ENCODE peak calls at places on chromosome 16, in ten cellular contexts. M is fibroblast of lung, U is GM13976, W is AG09319, D is cardiac fibroblast, B is RWPE1, O is transverse colon, J is foreskin fibroblast, G is B cell, H is left ventricle myocardium inferior. K is an unnamed sample.
A peak's percentile ranks its signal among the peaks of the same experiment; 100 is the strongest.

GRCh38 chr16:87562201-87562600 is 40.1 kb upstream of the JPH3 start:
- DNase-seq in H (no peak), G (no peak), D (no peak), J (no peak), M (no peak), W (no peak), U (no peak), O (no peak), B (no peak), K (no peak)

GRCh38 chr16:3089717-3090592 is 9.1 kb downstream of the ZSCAN10 start:
- DNase-seq in B (no peak), D (no peak), W (no peak), G (no peak), O (no peak), M (no peak), J (no peak), U (no peak), H (no peak), K (peak; percentile 16)

GRCh38 chr16:89575247-89576172 is at the start of gene CPNE7:
- DNase-seq in M (no peak), B (no peak), H (no peak), D (no peak), J (peak; percentile 27), W (no peak), O (no peak), U (peak; percentile 83), G (peak; percentile 60), K (peak; percentile 86)

GRCh38 chr16:31367875-31368274 is 12.9 kb downstream of the ITGAX start:
- DNase-seq in H (no peak), D (no peak), M (no peak), W (no peak), U (no peak), G (no peak), J (no peak), O (no peak), B (no peak), K (no peak)

GRCh38 chr16:777826-778225 is 10.4 kb downstream of the RPUSD1 start:
- DNase-seq in O (no peak), H (no peak), B (no peak), G (no peak), W (no peak), M (no peak), D (no peak), U (no peak), J (no peak), K (no peak)

GRCh38 chr16:48408688-48409087 is 23.5 kb upstream of the SIAH1 start:
- DNase-seq in G (no peak), H (peak; percentile 31), B (no peak), M (peak; percentile 60), J (no peak), O (peak; percentile 54), W (no peak), U (no peak), D (peak; percentile 80), K (no peak)

GRCh38 chr16:61862756-61863155 is 173.5 kb downstream of the CDH8 start:
- DNase-seq in G (no peak), J (no peak), M (no peak), B (no peak), W (no peak), H (no peak), U (no peak), D (no peak), O (no peak), K (no peak)

GRCh38 chr16:15461376-15461775 is 27.0 kb downstream of the BMERB1 start:
- DNase-seq in H (no peak), D (no peak), G (no peak), W (no peak), O (no peak), U (no peak), B (no peak), M (no peak), J (no peak), K (no peak)

DNA sequence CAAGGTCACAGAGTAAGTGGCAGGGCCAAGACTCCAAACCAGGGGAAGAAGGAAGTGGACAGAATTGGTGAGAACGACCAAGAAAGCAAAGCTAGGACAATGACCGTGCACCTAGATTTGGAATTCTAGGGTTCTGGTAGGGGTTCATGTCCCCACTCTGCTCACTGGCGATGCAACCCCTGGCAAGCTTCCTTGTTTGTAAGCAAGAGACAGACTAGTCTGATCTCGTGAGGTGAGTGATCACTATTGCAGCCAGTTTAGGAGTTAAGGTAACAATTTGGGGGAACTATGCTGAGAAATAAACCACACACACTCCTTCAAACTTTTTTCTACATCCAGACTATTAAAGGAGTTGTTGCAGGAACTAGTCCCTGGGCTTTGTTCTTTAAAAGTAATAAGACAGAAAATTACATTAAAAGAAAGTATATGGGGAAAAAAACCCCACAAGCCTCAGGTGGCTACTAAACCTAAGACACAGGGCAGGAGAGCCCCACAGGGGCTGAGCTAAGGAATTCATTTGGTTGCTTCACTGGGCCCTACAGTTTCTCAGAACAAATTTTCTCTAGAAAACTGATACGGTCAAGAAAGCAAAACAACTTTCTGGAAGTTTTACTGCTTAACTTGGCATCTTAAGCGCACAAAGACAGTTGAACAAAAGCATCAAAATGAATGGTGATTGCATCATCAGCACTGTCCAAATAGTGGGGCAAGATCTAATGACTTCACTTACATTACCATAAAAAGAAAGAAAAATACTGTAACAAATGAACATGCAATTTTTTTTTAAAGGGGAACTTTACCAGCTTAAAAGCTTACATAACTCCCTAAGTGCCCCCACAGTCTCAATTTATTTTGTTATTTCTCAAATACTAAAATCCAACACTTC is 47.8 kb downstream of the XPO6 start:
- DNase-seq in G (no peak), W (peak; percentile 57), B (no peak), O (no peak), H (no peak), D (peak; percentile 79), M (peak; percentile 91), U (no peak), J (no peak), K (no peak)
- TF ChIP-seq CTCF in G (no peak), W (no peak), B (no peak), O (no peak), H (no peak), D (no peak), M (no peak), U (no peak), J (no peak), K (no peak)

DNA sequence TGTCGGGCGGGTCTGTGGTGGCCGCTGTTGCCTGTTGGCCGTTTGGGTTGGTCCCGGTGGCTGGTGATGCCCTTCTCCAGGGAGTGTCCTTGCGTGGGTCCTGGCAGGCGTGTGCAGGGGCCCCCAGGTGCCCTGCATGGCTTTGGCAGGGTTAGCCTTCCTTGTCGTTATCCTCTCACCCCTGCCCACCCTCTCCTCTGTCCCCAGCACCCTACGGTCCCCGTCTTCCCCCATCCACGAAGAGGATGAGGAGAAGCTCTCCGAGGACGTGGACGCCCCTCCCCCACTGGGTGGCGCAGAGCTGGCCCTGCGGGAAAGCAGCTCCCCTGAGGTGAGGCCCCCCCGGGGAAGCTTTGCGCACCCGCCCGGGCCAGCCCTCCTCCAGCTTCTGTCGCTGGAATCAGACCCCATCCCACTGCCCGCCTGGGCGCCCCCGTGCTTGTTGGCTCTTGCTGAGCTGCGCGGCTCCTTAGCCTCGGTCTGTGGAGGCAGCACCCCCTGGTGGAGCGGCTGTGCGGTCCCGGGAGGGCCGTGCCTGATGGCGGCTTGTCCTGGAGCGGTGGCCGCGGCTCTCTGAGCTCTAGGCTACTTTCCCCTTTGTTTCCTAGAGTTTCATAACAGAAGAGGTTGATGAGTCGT is 10.6 kb upstream of the NUDT16L1 start:
- DNase-seq in H (no peak), M (peak; percentile 37), B (no peak), J (no peak), U (no peak), G (no peak), D (no peak), W (no peak), O (no peak), K (no peak)
- TF ChIP-seq CTCF in H (peak; percentile 40), M (peak; percentile 51), B (peak; percentile 37), J (peak; percentile 13), U (peak; percentile 34), G (peak; percentile 16), D (peak; percentile 27), W (peak; percentile 8), O (peak; percentile 35), K (peak; percentile 38)

GRCh38 chr16:70610273-70611223 is 35.8 kb upstream of the IL34 start:
- DNase-seq in B (no peak), U (no peak), M (no peak), G (no peak), W (no peak), O (peak; percentile 43), D (peak; percentile 39), H (no peak), J (no peak), K (no peak)

GRCh38 chr16:70611785-70612303 is 34.5 kb upstream of the IL34 start:
- DNase-seq in H (no peak), W (no peak), B (no peak), D (no peak), M (no peak), G (no peak), O (no peak), U (no peak), J (no peak), K (no peak)

GRCh38 chr16:70612931-70613330 is 33.4 kb upstream of the IL34 start:
- DNase-seq in G (no peak), U (no peak), M (no peak), B (no peak), W (no peak), H (no peak), D (no peak), O (no peak), J (no peak), K (no peak)

GRCh38 chr16:70608516-70608915 is 37.8 kb upstream of the IL34 start:
- DNase-seq in B (peak; percentile 60), H (no peak), J (no peak), G (no peak), O (no peak), M (no peak), W (no peak), U (no peak), D (no peak), K (no peak)

GRCh38 chr16:70611224-70611598 is 35.1 kb upstream of the IL34 start:
- DNase-seq in O (no peak), G (no peak), W (no peak), M (no peak), U (no peak), J (no peak), B (no peak), H (no peak), D (no peak), K (no peak)
- TF ChIP-seq CTCF in O (no peak), G (no peak), W (no peak), M (no peak), U (no peak), J (no peak), B (no peak), H (no peak), D (no peak), K (no peak)

GRCh38 chr16:57244767-57245471 is at the start of gene ARL2BP:
- DNase-seq in W (peak; percentile 95), D (peak; percentile 99), U (peak; percentile 99), M (peak; percentile 97), O (peak; percentile 99), B (peak; percentile 100), J (peak; percentile 99), G (peak; percentile 96), H (peak; percentile 99), K (peak; percentile 99)
- TF ChIP-seq CTCF in W (no peak), D (no peak), U (no peak), M (no peak), O (peak; percentile 1), B (peak; percentile 38), J (no peak), G (no peak), H (no peak), K (no peak)